ENCODE peak calls at places on chromosome 21, in ten cellular contexts. I is uterus, K is fibroblast of mammary gland, A is skeletal muscle cell, W is caudate nucleus, T is HFF-Myc, R is amniotic stem cell, N is pulmonary artery endothelial cell, F is GM03348, H is IMR-90. L is an unnamed sample.

GRCh38 chr21:26946744-26947446 is 20.0 kb downstream of the ADAMTS5 start:
- DNase-seq in F (peak; percentile 7), K (peak; percentile 8), N (no peak), T (no peak), I (no peak), H (no peak), R (no peak), W (no peak), A (no peak), L (no peak)

GRCh38 chr21:46005481-46005881 is 23.9 kb downstream of the COL6A1 start:
- DNase-seq in T (no peak), H (no peak), K (peak; percentile 54), R (no peak), N (no peak), A (no peak), I (peak; percentile 23), F (peak; percentile 9), W (no peak), L (no peak)

GRCh38 chr21:28747464-28747863 is 245.2 kb downstream of the LTN1 start:
- DNase-seq in K (no peak), N (no peak), R (no peak), H (no peak), W (no peak), I (no peak), F (no peak), T (no peak), A (no peak), L (no peak)

GRCh38 chr21:40605094-40605493 is 241.9 kb downstream of the DSCAM start:
- DNase-seq in N (no peak), F (no peak), T (no peak), R (no peak), W (no peak), K (no peak), H (no peak), A (no peak), I (no peak), L (no peak)

GRCh38 chr21:16713331-16714114 is 799.3 kb upstream of the CXADR start:
- DNase-seq in N (peak; percentile 33), R (no peak), A (peak; percentile 31), F (no peak), W (no peak), I (no peak), T (no peak), K (peak; percentile 73), H (peak; percentile 13), L (no peak)

GRCh38 chr21:32994305-32994704 is 31.4 kb upstream of the OLIG2 start:
- DNase-seq in T (no peak), W (no peak), I (no peak), A (no peak), K (peak; percentile 35), R (no peak), F (peak; percentile 54), N (no peak), H (peak; percentile 31), L (no peak)

GRCh38 chr21:44391345-44392091 is 38.1 kb downstream of the TRPM2 start:
- DNase-seq in I (no peak), H (no peak), N (no peak), F (no peak), T (no peak), W (no peak), A (no peak), K (no peak), R (no peak), L (no peak)

GRCh38 chr21:42880352-42880751 is 1.0 kb upstream of the WDR4 start:
- DNase-seq in N (no peak), I (no peak), K (no peak), T (no peak), W (no peak), R (no peak), A (no peak), H (no peak), F (no peak), L (no peak)

GRCh38 chr21:37914211-37914900 is 1.9 kb downstream of the KCNJ6 start:
- DNase-seq in A (no peak), T (no peak), K (no peak), N (no peak), I (no peak), H (peak; percentile 22), R (no peak), F (peak; percentile 61), W (no peak), L (no peak)

GRCh38 chr21:45891388-45892155 is 90.0 kb upstream of the COL6A1 start:
- DNase-seq in N (no peak), F (no peak), T (no peak), R (no peak), I (no peak), K (no peak), W (no peak), H (peak; percentile 11), A (no peak), L (no peak)

GRCh38 chr21:37071561-37072238 is 1.2 kb downstream of the PIGP start:
- DNase-seq in R (no peak), K (peak; percentile 92), T (no peak), F (peak; percentile 69), A (peak; percentile 84), N (no peak), W (no peak), I (peak; percentile 70), H (peak; percentile 77), L (no peak)

GRCh38 chr21:45504516-45505415 is 37.5 kb downstream of the SLC19A1 start:
- DNase-seq in K (no peak), H (no peak), F (no peak), A (no peak), T (no peak), W (no peak), R (no peak), N (no peak), I (peak; percentile 13), L (no peak)

GRCh38 chr21:46193829-46194373 is 9.6 kb upstream of the SPATC1L start:
- DNase-seq in T (no peak), W (no peak), I (no peak), H (no peak), A (no peak), K (no peak), F (no peak), N (no peak), R (no peak), L (no peak)

GRCh38 chr21:43339668-43340067 is 87.3 kb downstream of the SIK1 start:
- DNase-seq in H (no peak), N (no peak), F (no peak), R (no peak), I (no peak), T (no peak), W (no peak), A (no peak), K (no peak), L (no peak)